ENCODE peak calls at places on chromosomes 6 and 20, in seven cellular contexts. S is NCI-H69, F is H9, O is stomach, Q is fibroblast of mammary gland, T is HS-5, A is EH. G is an unnamed sample.
A peak's percentile ranks its signal among the peaks of the same experiment; 100 is the strongest.

GRCh38 chr6:3911614-3912336 is 62.6 kb downstream of the FAM50B start:
- DNase-seq in S (peak; percentile 69), F (peak; percentile 9), O (peak; percentile 73), Q (peak; percentile 89), T (peak; percentile 78), A (peak; percentile 96), G (peak; percentile 89)

GRCh38 chr6:44034391-44034861 is 92.8 kb downstream of the MRPL14 start:
- DNase-seq in S (no peak), F (no peak), O (no peak), Q (no peak), T (no peak), A (no peak), G (no peak)

GRCh38 chr20:11522359-11522758 is 395.3 kb upstream of the BTBD3 start:
- DNase-seq in S (no peak), F (no peak), O (no peak), Q (no peak), T (no peak), A (peak; percentile 18), G (no peak)

GRCh38 chr20:59019217-59019616 is at the start of gene TUBB1:
- DNase-seq in S (no peak), F (no peak), O (no peak), Q (no peak), T (no peak), A (no peak), G (no peak)

GRCh38 chr20:59082077-59082740 is 39.6 kb upstream of the PRELID3B start:
- DNase-seq in S (peak; percentile 80), F (no peak), O (no peak), Q (peak; percentile 17), T (peak; percentile 79), A (peak; percentile 75), G (no peak)

GRCh38 chr6:89708316-89708715 is 69.8 kb upstream of the LYRM2 start:
- DNase-seq in S (no peak), F (no peak), O (no peak), Q (no peak), T (no peak), A (no peak), G (no peak)

GRCh38 chr6:128767705-128768104 is 115.2 kb upstream of the LAMA2 start:
- DNase-seq in S (no peak), F (no peak), O (no peak), Q (no peak), T (no peak), A (no peak), G (no peak)

GRCh38 chr6:72321741-72322140 is 300.1 kb upstream of the KCNQ5 start:
- DNase-seq in S (no peak), F (no peak), O (no peak), Q (peak; percentile 66), T (peak; percentile 28), A (peak; percentile 67), G (peak; percentile 7)

GRCh38 chr6:227812-228338 is 64.4 kb upstream of the DUSP22 start:
- DNase-seq in S (peak; percentile 13), F (no peak), O (no peak), Q (no peak), T (no peak), A (no peak), G (no peak)

GRCh38 chr6:147195510-147195909 is 8.7 kb upstream of the STXBP5 start:
- DNase-seq in S (no peak), F (no peak), O (no peak), Q (no peak), T (no peak), A (no peak), G (no peak)

GRCh38 chr6:158002249-158002950 is 20.7 kb downstream of the SYNJ2 start:
- DNase-seq in S (no peak), F (no peak), O (peak; percentile 44), Q (no peak), T (no peak), A (no peak), G (no peak)

GRCh38 chr6:109306733-109307132 is 75.5 kb downstream of the CD164 start:
- DNase-seq in S (no peak), F (no peak), O (no peak), Q (peak; percentile 21), T (no peak), A (no peak), G (no peak)

GRCh38 chr6:88712243-88712936 is 251.0 kb downstream of the RNGTT start:
- DNase-seq in S (no peak), F (no peak), O (no peak), Q (no peak), T (no peak), A (peak; percentile 6), G (no peak)

GRCh38 chr6:148272084-148272483 is 70.6 kb upstream of the SASH1 start:
- DNase-seq in S (no peak), F (no peak), O (no peak), Q (peak; percentile 98), T (peak; percentile 94), A (peak; percentile 98), G (no peak)

GRCh38 chr20:62205618-62206387 is 14.3 kb downstream of the HRH3 start:
- DNase-seq in S (no peak), F (no peak), O (no peak), Q (no peak), T (no peak), A (no peak), G (no peak)

GRCh38 chr6:1560281-1561058 is 49.2 kb upstream of the FOXC1 start:
- DNase-seq in S (no peak), F (no peak), O (no peak), Q (no peak), T (no peak), A (no peak), G (no peak)

GRCh38 chr6:74170118-74170517 is 474.1 kb downstream of the CD109 start:
- DNase-seq in S (no peak), F (no peak), O (no peak), Q (peak; percentile 20), T (peak; percentile 4), A (peak; percentile 56), G (no peak)

GRCh38 chr6:70151616-70152015 is 151.3 kb downstream of the COL9A1 start:
- DNase-seq in S (no peak), F (no peak), O (no peak), Q (no peak), T (no peak), A (no peak), G (no peak)

G was measured in dermis microvascular lymphatic vessel endothelial cell.